ENCODE peak calls at places on chromosome 22, in five cellular contexts. One of them, this sample, is unnamed.

GRCh38 chr22:35631597-35631996 is 14.5 kb upstream of the MB start:
- DNase-seq in heart left ventricle: no peak
- DNase-seq in GM12865: peak
- DNase-seq in mesendoderm: peak
- DNase-seq in lower lobe of right lung: peak
- DNase-seq in this sample: no peak

GRCh38 chr22:35805466-35805865 is 87.8 kb downstream of the APOL5 start:
- DNase-seq in heart left ventricle: no peak
- DNase-seq in GM12865: no peak
- DNase-seq in mesendoderm: no peak
- DNase-seq in lower lobe of right lung: no peak
- DNase-seq in this sample: no peak

GRCh38 chr22:37173709-37174108 is 14.3 kb downstream of the C1QTNF6 start:
- DNase-seq in heart left ventricle: peak
- DNase-seq in GM12865: no peak
- DNase-seq in mesendoderm: no peak
- DNase-seq in lower lobe of right lung: peak
- DNase-seq in this sample: peak

GRCh38 chr22:26604368-26604767 is 13.5 kb downstream of the CRYBB1 start:
- DNase-seq in heart left ventricle: no peak
- DNase-seq in GM12865: no peak
- DNase-seq in mesendoderm: no peak
- DNase-seq in lower lobe of right lung: no peak
- DNase-seq in this sample: no peak

GRCh38 chr22:25134028-25134427 is 65.6 kb upstream of the CRYBB3 start:
- DNase-seq in heart left ventricle: no peak
- DNase-seq in GM12865: no peak
- DNase-seq in mesendoderm: no peak
- DNase-seq in lower lobe of right lung: no peak
- DNase-seq in this sample: no peak

GRCh38 chr22:28594784-28595324 is 84.8 kb downstream of the TTC28 start:
- DNase-seq in heart left ventricle: no peak
- DNase-seq in GM12865: peak
- DNase-seq in mesendoderm: peak
- DNase-seq in lower lobe of right lung: no peak
- DNase-seq in this sample: no peak

GRCh38 chr22:36296690-36297089 is 43.8 kb downstream of the APOL1 start:
- DNase-seq in heart left ventricle: no peak
- DNase-seq in GM12865: no peak
- DNase-seq in mesendoderm: no peak
- DNase-seq in lower lobe of right lung: no peak
- DNase-seq in this sample: no peak

GRCh38 chr22:24975813-24976341 is 23.4 kb downstream of the KIAA1671 start:
- DNase-seq in heart left ventricle: peak
- DNase-seq in GM12865: no peak
- DNase-seq in mesendoderm: no peak
- DNase-seq in lower lobe of right lung: no peak
- DNase-seq in this sample: no peak

GRCh38 chr22:48369789-48370507 is 1457.7 kb downstream of the BRD1 start:
- DNase-seq in heart left ventricle: no peak
- DNase-seq in GM12865: no peak
- DNase-seq in mesendoderm: peak
- DNase-seq in lower lobe of right lung: no peak
- DNase-seq in this sample: no peak

GRCh38 chr22:49355206-49355920 is 472.3 kb downstream of the BRD1 start:
- DNase-seq in heart left ventricle: no peak
- DNase-seq in GM12865: no peak
- DNase-seq in mesendoderm: no peak
- DNase-seq in lower lobe of right lung: peak
- DNase-seq in this sample: no peak

GRCh38 chr22:28268176-28268575 is 349.1 kb upstream of the PITPNB start:
- DNase-seq in heart left ventricle: no peak
- DNase-seq in GM12865: no peak
- DNase-seq in mesendoderm: no peak
- DNase-seq in lower lobe of right lung: no peak
- DNase-seq in this sample: no peak

GRCh38 chr22:24289781-24290181 is 19.1 kb downstream of the SPECC1L start:
- DNase-seq in heart left ventricle: no peak
- DNase-seq in GM12865: peak
- DNase-seq in mesendoderm: peak
- DNase-seq in lower lobe of right lung: no peak
- DNase-seq in this sample: no peak

GRCh38 chr22:28029962-28030361 is 110.9 kb upstream of the PITPNB start:
- DNase-seq in heart left ventricle: no peak
- DNase-seq in GM12865: no peak
- DNase-seq in mesendoderm: no peak
- DNase-seq in lower lobe of right lung: no peak
- DNase-seq in this sample: no peak

GRCh38 chr22:22565991-22566390 is 6.9 kb upstream of the PRAME start:
- DNase-seq in heart left ventricle: no peak
- DNase-seq in GM12865: no peak
- DNase-seq in mesendoderm: no peak
- DNase-seq in lower lobe of right lung: no peak
- DNase-seq in this sample: peak

GRCh38 chr22:38440747-38441350 is 14.2 kb downstream of the KCNJ4 start:
- DNase-seq in heart left ventricle: no peak
- DNase-seq in GM12865: no peak
- DNase-seq in mesendoderm: no peak
- DNase-seq in lower lobe of right lung: no peak
- DNase-seq in this sample: no peak

GRCh38 chr22:34761111-34761510 is 304.8 kb upstream of the ISX start:
- DNase-seq in heart left ventricle: no peak
- DNase-seq in GM12865: no peak
- DNase-seq in mesendoderm: peak
- DNase-seq in lower lobe of right lung: no peak
- DNase-seq in this sample: peak

GRCh38 chr22:30324008-30324730 is 2.6 kb downstream of the TBC1D10A start:
- DNase-seq in heart left ventricle: no peak
- DNase-seq in GM12865: peak
- DNase-seq in mesendoderm: no peak
- DNase-seq in lower lobe of right lung: no peak
- DNase-seq in this sample: no peak

GRCh38 chr22:41262250-41262765 is 21.6 kb upstream of the CHADL start:
- DNase-seq in heart left ventricle: no peak
- DNase-seq in GM12865: no peak
- DNase-seq in mesendoderm: no peak
- DNase-seq in lower lobe of right lung: no peak
- DNase-seq in this sample: no peak

GRCh38 chr22:34102633-34103032 is 182.4 kb upstream of the LARGE1 start:
- DNase-seq in heart left ventricle: no peak
- DNase-seq in GM12865: no peak
- DNase-seq in mesendoderm: peak
- DNase-seq in lower lobe of right lung: no peak
- DNase-seq in this sample: no peak

GRCh38 chr22:26404851-26405357 is 24.2 kb upstream of the ASPHD2 start:
- DNase-seq in heart left ventricle: no peak
- DNase-seq in GM12865: peak
- DNase-seq in mesendoderm: peak
- DNase-seq in lower lobe of right lung: no peak
- DNase-seq in this sample: no peak

DNA sequence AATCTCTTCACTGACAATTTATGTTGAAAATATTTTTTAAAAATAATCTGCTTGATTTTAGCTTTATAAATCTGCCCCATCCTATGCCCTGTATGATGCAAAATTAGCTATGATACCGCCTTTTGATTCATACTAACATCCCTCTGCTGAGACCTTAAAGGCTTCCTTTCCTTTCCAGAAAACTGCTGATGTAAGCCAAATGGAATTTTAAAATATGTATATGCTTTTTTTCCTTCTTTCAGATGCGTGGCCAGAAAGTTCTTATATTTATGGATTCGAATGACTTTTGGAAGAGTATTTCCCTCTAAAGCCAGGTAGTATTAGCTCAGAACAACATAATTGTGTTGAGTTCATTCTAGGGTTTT is 34.5 kb downstream of the SFI1 start:
- DNase-seq in heart left ventricle: no peak
- DNase-seq in GM12865: no peak
- DNase-seq in mesendoderm: peak
- DNase-seq in lower lobe of right lung: no peak
- DNase-seq in this sample: peak
- H3K4me3 ChIP-seq in heart left ventricle: no peak
- H3K4me3 ChIP-seq in GM12865: no peak
- H3K4me3 ChIP-seq in mesendoderm: no peak
- H3K4me3 ChIP-seq in lower lobe of right lung: no peak
- H3K4me3 ChIP-seq in this sample: no peak

DNA sequence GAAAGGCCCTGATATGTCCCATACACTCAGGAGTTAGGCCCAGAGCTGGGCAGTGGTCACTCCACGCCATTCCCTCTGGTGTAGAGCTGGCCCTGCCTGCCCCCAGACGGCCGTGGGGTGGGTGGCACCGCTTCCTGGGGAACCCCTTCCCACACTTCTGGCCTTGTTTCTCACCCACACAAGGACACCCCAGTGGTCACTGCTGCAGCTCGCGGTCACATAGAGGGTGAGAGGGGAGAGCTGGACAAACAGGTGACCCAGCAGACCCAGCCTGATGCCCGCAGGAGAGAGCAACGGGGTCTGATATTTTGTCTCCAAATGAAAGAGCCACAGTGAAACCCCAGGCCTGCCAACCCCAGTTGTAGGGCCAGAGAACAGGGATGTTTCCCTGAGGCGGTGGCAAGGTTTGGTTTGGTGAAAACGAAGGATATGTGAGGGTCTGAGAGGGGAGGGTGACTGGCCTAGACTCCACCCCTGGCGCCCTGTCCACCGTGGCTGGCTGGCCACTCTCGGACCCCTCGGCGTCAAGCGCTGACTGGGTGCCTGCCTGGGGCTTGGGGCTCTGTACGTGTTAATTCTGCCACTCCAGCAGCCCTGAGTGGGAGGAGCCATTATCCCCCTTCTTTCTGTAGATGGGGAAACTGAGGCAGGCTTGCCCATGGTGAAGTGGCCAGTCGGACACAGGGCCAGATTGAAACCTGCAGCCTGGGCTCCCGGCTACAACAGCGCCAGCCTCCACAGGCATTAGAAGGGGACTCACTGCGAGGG is 71.0 kb upstream of the PPARA start:
- DNase-seq in heart left ventricle: no peak
- DNase-seq in GM12865: no peak
- DNase-seq in mesendoderm: no peak
- DNase-seq in lower lobe of right lung: peak
- DNase-seq in this sample: no peak
- H3K4me3 ChIP-seq in heart left ventricle: peak
- H3K4me3 ChIP-seq in GM12865: no peak
- H3K4me3 ChIP-seq in mesendoderm: no peak
- H3K4me3 ChIP-seq in lower lobe of right lung: peak
- H3K4me3 ChIP-seq in this sample: no peak

GRCh38 chr22:19772422-19772672 is 11.8 kb downstream of the TBX1 start:
- DNase-seq in heart left ventricle: no peak
- DNase-seq in GM12865: no peak
- DNase-seq in mesendoderm: no peak
- DNase-seq in lower lobe of right lung: no peak
- DNase-seq in this sample: no peak

GRCh38 chr22:19772673-19773469 is 12.3 kb downstream of the TBX1 start:
- DNase-seq in heart left ventricle: no peak
- DNase-seq in GM12865: peak
- DNase-seq in mesendoderm: no peak
- DNase-seq in lower lobe of right lung: peak
- DNase-seq in this sample: no peak

GRCh38 chr22:19774628-19775027 is 14.1 kb downstream of the TBX1 start:
- DNase-seq in heart left ventricle: no peak
- DNase-seq in GM12865: no peak
- DNase-seq in mesendoderm: no peak
- DNase-seq in lower lobe of right lung: no peak
- DNase-seq in this sample: no peak

GRCh38 chr22:19775496-19776325 is 15.1 kb downstream of the TBX1 start:
- DNase-seq in heart left ventricle: no peak
- DNase-seq in GM12865: peak
- DNase-seq in mesendoderm: no peak
- DNase-seq in lower lobe of right lung: no peak
- DNase-seq in this sample: no peak

GRCh38 chr22:19773470-19774040 is 13.0 kb downstream of the TBX1 start:
- DNase-seq in heart left ventricle: no peak
- DNase-seq in GM12865: no peak
- DNase-seq in mesendoderm: no peak
- DNase-seq in lower lobe of right lung: no peak
- DNase-seq in this sample: no peak
- H3K4me3 ChIP-seq in heart left ventricle: no peak
- H3K4me3 ChIP-seq in GM12865: no peak
- H3K4me3 ChIP-seq in mesendoderm: no peak
- H3K4me3 ChIP-seq in lower lobe of right lung: no peak
- H3K4me3 ChIP-seq in this sample: no peak

GRCh38 chr22:46077669-46078099 is 72.6 kb upstream of the PPARA start:
- DNase-seq in heart left ventricle: peak
- DNase-seq in GM12865: no peak
- DNase-seq in mesendoderm: no peak
- DNase-seq in lower lobe of right lung: peak
- DNase-seq in this sample: no peak
- H3K4me3 ChIP-seq in heart left ventricle: no peak
- H3K4me3 ChIP-seq in GM12865: no peak
- H3K4me3 ChIP-seq in mesendoderm: no peak
- H3K4me3 ChIP-seq in lower lobe of right lung: peak
- H3K4me3 ChIP-seq in this sample: no peak

GRCh38 chr22:39457546-39458442 is 982 bp downstream of the MGAT3 start:
- DNase-seq in heart left ventricle: no peak
- DNase-seq in GM12865: peak
- DNase-seq in mesendoderm: no peak
- DNase-seq in lower lobe of right lung: no peak
- DNase-seq in this sample: no peak

GRCh38 chr22:39456262-39457046 is at the start of gene MGAT3:
- DNase-seq in heart left ventricle: no peak
- DNase-seq in GM12865: no peak
- DNase-seq in mesendoderm: no peak
- DNase-seq in lower lobe of right lung: no peak
- DNase-seq in this sample: no peak

GRCh38 chr22:39459681-39460080 is 2.9 kb downstream of the MGAT3 start:
- DNase-seq in heart left ventricle: no peak
- DNase-seq in GM12865: no peak
- DNase-seq in mesendoderm: no peak
- DNase-seq in lower lobe of right lung: no peak
- DNase-seq in this sample: no peak

GRCh38 chr22:39457047-39457545 is 284 bp downstream of the MGAT3 start:
- DNase-seq in heart left ventricle: no peak
- DNase-seq in GM12865: no peak
- DNase-seq in mesendoderm: no peak
- DNase-seq in lower lobe of right lung: no peak
- DNase-seq in this sample: no peak

GRCh38 chr22:39458443-39459083 is 1.8 kb downstream of the MGAT3 start:
- DNase-seq in heart left ventricle: no peak
- DNase-seq in GM12865: no peak
- DNase-seq in mesendoderm: no peak
- DNase-seq in lower lobe of right lung: no peak
- DNase-seq in this sample: no peak
- H3K4me3 ChIP-seq in heart left ventricle: peak
- H3K4me3 ChIP-seq in GM12865: peak
- H3K4me3 ChIP-seq in mesendoderm: peak
- H3K4me3 ChIP-seq in lower lobe of right lung: peak
- H3K4me3 ChIP-seq in this sample: no peak

DNA sequence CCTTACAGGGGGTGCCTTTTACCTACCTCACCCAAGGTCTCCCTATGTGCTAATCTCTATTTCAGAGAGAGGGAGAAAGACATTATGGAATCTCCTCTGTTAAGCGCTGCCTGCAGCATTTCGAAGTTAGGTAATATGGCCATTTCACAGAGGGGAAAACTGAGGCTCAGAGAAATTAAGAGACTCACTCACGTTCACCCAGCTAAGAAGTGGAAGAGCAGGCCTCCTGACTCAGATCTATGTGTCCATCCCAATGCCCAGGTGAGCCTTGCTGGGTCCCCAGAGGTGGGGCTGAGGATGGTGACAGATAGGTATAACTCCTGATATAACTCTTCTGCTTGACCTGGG is 147.0 kb downstream of the FBXO7 start:
- DNase-seq in heart left ventricle: no peak
- DNase-seq in GM12865: no peak
- DNase-seq in mesendoderm: no peak
- DNase-seq in lower lobe of right lung: no peak
- DNase-seq in this sample: no peak
- H3K4me3 ChIP-seq in heart left ventricle: no peak
- H3K4me3 ChIP-seq in GM12865: no peak
- H3K4me3 ChIP-seq in mesendoderm: no peak
- H3K4me3 ChIP-seq in lower lobe of right lung: no peak
- H3K4me3 ChIP-seq in this sample: no peak